ENCODE peak calls at places on chromosomes 5 and 9, in seven cellular contexts. X, J, R, N, E, Q and G are unnamed samples.

GRCh38 chr5:81482595-81482994 is 88.7 kb upstream of the ACOT12 start:
- DNase-seq in E (peak; percentile 26), J (peak; percentile 47), Q (no peak), X (no peak), R (no peak), N (no peak), G (no peak)

GRCh38 chr5:60727032-60727431 is 27.1 kb upstream of the DEPDC1B start:
- DNase-seq in Q (no peak), R (peak; percentile 16), E (peak; percentile 4), X (no peak), N (no peak), J (no peak), G (no peak)

GRCh38 chr9:96323169-96323568 is 21.2 kb upstream of the HSD17B3 start:
- DNase-seq in R (no peak), E (no peak), X (no peak), N (no peak), J (no peak), Q (no peak), G (no peak)

GRCh38 chr9:133684461-133685361 is 48.5 kb downstream of the DBH start:
- DNase-seq in N (no peak), E (no peak), J (no peak), R (no peak), X (no peak), Q (no peak), G (no peak)

GRCh38 chr5:107563957-107564544 is 106.7 kb downstream of the EFNA5 start:
- DNase-seq in Q (no peak), X (no peak), J (no peak), N (no peak), R (no peak), E (no peak), G (no peak)

GRCh38 chr5:56259002-56259511 is 25.9 kb upstream of the ANKRD55 start:
- DNase-seq in X (peak; percentile 37), Q (peak; percentile 90), N (peak; percentile 96), E (peak; percentile 97), J (peak; percentile 98), R (peak; percentile 75), G (peak; percentile 85)

GRCh38 chr5:10111575-10111974 is 138.1 kb downstream of the ATPSCKMT start:
- DNase-seq in R (peak; percentile 75), J (peak; percentile 61), X (peak; percentile 43), Q (peak; percentile 63), E (peak; percentile 70), N (peak; percentile 57), G (peak; percentile 38)

GRCh38 chr5:89069591-89069990 is 186.6 kb upstream of the MEF2C start:
- DNase-seq in J (no peak), Q (no peak), X (no peak), R (no peak), E (no peak), N (no peak), G (no peak)

GRCh38 chr5:68460147-68460760 is 244.7 kb downstream of the PIK3R1 start:
- DNase-seq in X (peak; percentile 55), J (peak; percentile 82), Q (no peak), N (peak; percentile 65), E (peak; percentile 88), R (peak; percentile 35), G (peak; percentile 25)

GRCh38 chr5:126635585-126635984 is 34.8 kb downstream of the PHAX start:
- DNase-seq in R (no peak), J (no peak), N (no peak), Q (no peak), X (no peak), E (no peak), G (no peak)

GRCh38 chr5:10532421-10532820 is 31.4 kb upstream of the ANKRD33B start:
- DNase-seq in J (no peak), N (no peak), X (no peak), Q (no peak), E (no peak), R (no peak), G (no peak)